ENCODE peak calls at places on chromosome 9, in nine cellular contexts. Z is ascending aorta, E is colonic mucosa, G is brain microvascular endothelial cell, N is stomach, L is heart right ventricle, J is lung, D is left ventricle myocardium inferior, I is right atrium auricular region. W is an unnamed sample.

GRCh38 chr9:128892223-128892892 is 10.4 kb downstream of the LRRC8A start:
- DNase-seq in Z (peak; percentile 98), E (peak; percentile 89), G (peak; percentile 72), N (peak; percentile 82), L (peak; percentile 90), J (peak; percentile 79), D (peak; percentile 88), I (peak; percentile 94), W (no peak)

GRCh38 chr9:121598167-121599000 is 53.0 kb upstream of the DAB2IP start:
- DNase-seq in Z (peak; percentile 80), E (peak; percentile 67), G (peak; percentile 74), N (peak; percentile 89), L (peak; percentile 88), J (peak; percentile 86), D (peak; percentile 83), I (peak; percentile 82), W (peak; percentile 52)

GRCh38 chr9:77099388-77099787 is 77.9 kb upstream of the VPS13A start:
- DNase-seq in Z (no peak), E (no peak), G (no peak), N (no peak), L (no peak), J (no peak), D (no peak), I (no peak), W (no peak)

GRCh38 chr9:1580215-1580614 is 434.9 kb upstream of the SMARCA2 start:
- DNase-seq in Z (no peak), E (no peak), G (no peak), N (no peak), L (no peak), J (no peak), D (no peak), I (no peak), W (no peak)

GRCh38 chr9:35563791-35564197 is 41.3 kb upstream of the TESK1 start:
- DNase-seq in Z (peak; percentile 85), E (no peak), G (no peak), N (peak; percentile 60), L (peak; percentile 57), J (peak; percentile 45), D (peak; percentile 53), I (no peak), W (no peak)

GRCh38 chr9:124442360-124442759 is 7.9 kb upstream of the ADGRD2 start:
- DNase-seq in Z (no peak), E (no peak), G (no peak), N (no peak), L (no peak), J (no peak), D (no peak), I (no peak), W (no peak)

GRCh38 chr9:134623408-134624066 is 18.1 kb upstream of the COL5A1 start:
- DNase-seq in Z (peak; percentile 62), E (no peak), G (no peak), N (no peak), L (no peak), J (no peak), D (no peak), I (no peak), W (no peak)

GRCh38 chr9:36924071-36924470 is 110.0 kb downstream of the PAX5 start:
- DNase-seq in Z (no peak), E (no peak), G (peak; percentile 84), N (no peak), L (no peak), J (no peak), D (no peak), I (no peak), W (no peak)

GRCh38 chr9:108469654-108470053 is 386.1 kb downstream of the ACTL7B start:
- DNase-seq in Z (no peak), E (no peak), G (peak; percentile 72), N (no peak), L (no peak), J (no peak), D (no peak), I (no peak), W (no peak)

GRCh38 chr9:77013186-77013931 is 6.1 kb upstream of the FOXB2 start:
- DNase-seq in Z (no peak), E (no peak), G (no peak), N (no peak), L (no peak), J (no peak), D (no peak), I (peak; percentile 46), W (no peak)

GRCh38 chr9:126550891-126551351 is 62.8 kb upstream of the LMX1B start:
- DNase-seq in Z (no peak), E (no peak), G (no peak), N (peak; percentile 59), L (no peak), J (no peak), D (no peak), I (no peak), W (no peak)

GRCh38 chr9:84238652-84239051 is 101.9 kb downstream of the SLC28A3 start:
- DNase-seq in Z (no peak), E (no peak), G (no peak), N (no peak), L (no peak), J (no peak), D (no peak), I (no peak), W (peak; percentile 7)

GRCh38 chr9:8208465-8208864 is 408.9 kb upstream of the DMAC1 start:
- DNase-seq in Z (no peak), E (no peak), G (no peak), N (no peak), L (no peak), J (no peak), D (no peak), I (no peak), W (no peak)

GRCh38 chr9:80041821-80042220 is 470.1 kb downstream of the TLE4 start:
- DNase-seq in Z (no peak), E (no peak), G (no peak), N (no peak), L (no peak), J (no peak), D (no peak), I (no peak), W (no peak)

GRCh38 chr9:84862786-84863185 is 193.3 kb downstream of the NTRK2 start:
- DNase-seq in Z (no peak), E (no peak), G (peak; percentile 66), N (no peak), L (peak; percentile 23), J (peak; percentile 45), D (peak; percentile 28), I (no peak), W (no peak)

GRCh38 chr9:133990366-133991210 is 1.5 kb downstream of the VAV2 start:
- DNase-seq in Z (peak; percentile 80), E (peak; percentile 73), G (peak; percentile 51), N (peak; percentile 62), L (no peak), J (peak; percentile 42), D (no peak), I (peak; percentile 84), W (peak; percentile 96)

GRCh38 chr9:110303136-110303535 is 34.5 kb downstream of the TXNDC8 start:
- DNase-seq in Z (no peak), E (no peak), G (no peak), N (no peak), L (no peak), J (no peak), D (no peak), I (no peak), W (peak; percentile 36)

DNA sequence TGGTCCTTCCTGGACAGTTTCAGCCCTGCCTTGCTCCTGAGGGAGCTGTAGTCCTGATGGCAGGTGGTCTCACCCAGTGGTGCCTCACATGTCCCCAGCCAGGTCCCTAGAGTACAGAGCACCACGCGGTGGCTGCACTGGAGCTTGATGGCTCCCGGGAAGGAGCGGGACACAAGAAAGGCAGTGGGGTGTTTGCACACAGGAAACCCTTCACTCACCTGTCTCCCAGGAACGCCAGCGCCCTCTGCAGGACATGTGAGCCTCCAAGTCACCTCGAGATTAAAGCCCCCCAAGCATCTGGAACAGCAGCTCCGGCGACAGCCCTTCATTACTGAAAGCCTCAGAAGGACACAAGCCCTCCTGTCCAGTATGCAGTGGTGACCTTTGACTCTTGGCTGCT is 19.9 kb upstream of the TMEM250 start:
- DNase-seq in Z (no peak), E (peak; percentile 45), G (no peak), N (no peak), L (no peak), J (no peak), D (no peak), I (no peak), W (peak; percentile 61)
- H3K27me3 ChIP-seq in Z (peaks cover 13% of the 10 kb centered on the region), E (peaks cover 20% of the 10 kb centered on the region), G (peaks cover 32% of the 10 kb centered on the region), N (peaks cover 76% of the 10 kb centered on the region), L (peaks cover 60% of the 10 kb centered on the region), J (peaks cover 3% of the 10 kb centered on the region), D (peaks cover 75% of the 10 kb centered on the region), I (no peaks in the 10 kb centered on the region), W (no peaks in the 10 kb centered on the region)

GRCh38 chr9:93151097-93151784 is 17.2 kb upstream of the NINJ1 start:
- DNase-seq in Z (no peak), E (no peak), G (no peak), N (no peak), L (no peak), J (no peak), D (no peak), I (no peak), W (no peak)
- TF ChIP-seq CTCF in Z (no peak), E (no peak), G (no peak), N (no peak), L (no peak), J (no peak), D (no peak), I (no peak), W (no peak)

DNA sequence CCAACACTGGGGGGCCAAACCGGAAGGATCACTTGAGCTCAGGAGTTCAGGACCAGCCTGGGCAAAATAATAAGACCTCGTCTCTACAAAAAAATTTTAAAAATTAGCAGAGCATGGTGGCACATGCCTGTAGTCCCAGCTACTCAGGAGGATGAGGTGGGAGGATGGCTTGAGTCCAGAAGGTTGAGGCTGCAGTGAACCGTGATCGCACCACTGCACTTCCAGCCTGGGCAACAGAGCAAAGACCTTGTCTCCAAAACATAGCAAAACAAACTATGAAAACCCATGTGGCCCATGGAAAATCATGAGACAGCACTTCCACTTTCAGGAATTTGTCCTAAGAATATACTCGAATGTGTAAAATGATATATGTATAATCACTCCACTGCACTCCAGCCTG is 6.1 kb downstream of the SETX start:
- DNase-seq in Z (no peak), E (no peak), G (no peak), N (no peak), L (no peak), J (no peak), D (no peak), I (no peak), W (no peak)
- H3K27me3 ChIP-seq in Z (no peaks in the 10 kb centered on the region), E (no peaks in the 10 kb centered on the region), G (no peaks in the 10 kb centered on the region), N (no peaks in the 10 kb centered on the region), L (no peaks in the 10 kb centered on the region), J (no peaks in the 10 kb centered on the region), D (no peaks in the 10 kb centered on the region), I (no peaks in the 10 kb centered on the region), W (no peaks in the 10 kb centered on the region)

DNA sequence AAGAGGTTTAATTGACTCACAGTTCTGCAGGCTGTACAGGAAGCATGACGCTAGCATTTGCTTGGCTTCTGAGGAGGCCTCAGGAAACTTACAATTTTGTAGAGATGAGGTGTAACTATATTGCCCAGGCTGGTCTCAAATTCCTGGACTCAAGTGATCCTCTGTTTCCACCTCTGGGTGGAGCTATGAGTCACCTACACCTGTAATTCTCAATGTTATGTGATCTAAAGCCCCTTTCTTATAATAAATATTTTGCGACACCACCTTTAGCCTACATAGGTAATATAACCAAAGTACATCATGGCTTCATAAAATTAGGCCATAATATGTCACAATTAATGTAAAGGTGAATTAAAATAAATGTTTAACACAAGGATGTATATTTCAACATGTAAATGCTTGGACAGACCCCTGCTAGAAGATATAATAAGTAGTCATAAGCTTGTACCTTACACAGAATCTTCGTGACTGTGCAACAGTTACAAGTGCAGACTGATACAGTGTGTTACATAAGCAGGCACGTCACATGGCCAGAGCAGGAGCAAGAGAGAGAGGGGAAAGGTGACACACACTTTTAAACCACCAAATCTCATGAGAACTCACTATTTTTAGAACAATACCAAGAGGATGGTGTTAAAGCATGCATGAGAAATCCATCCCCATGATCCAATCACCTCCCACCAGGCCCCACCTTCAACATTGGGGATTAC is 29.8 kb upstream of the SPINK4 start:
- DNase-seq in Z (no peak), E (no peak), G (no peak), N (no peak), L (no peak), J (no peak), D (no peak), I (no peak), W (no peak)
- TF ChIP-seq CTCF in Z (no peak), E (no peak), G (no peak), N (no peak), L (no peak), J (no peak), D (no peak), I (no peak), W (no peak)

W was measured in Caco-2.